ENCODE peak calls at places on chromosomes 11 and 22, in nine cellular contexts. One of them, this sample, is unnamed.

GRCh38 chr11:65503923-65504670 is 5.3 kb downstream of the MALAT1 start:
- DNase-seq in T-helper 9 cell: no peak
- DNase-seq in stimulated activated CD8-positive, alpha-beta memory T cell treated with anti-CD3 and anti-CD28 coated beads, Interleukin-7, amount 100 ng/mL, for 1 hour: no peak
- DNase-seq in aorta: no peak
- DNase-seq in GM20000: no peak
- DNase-seq in body of pancreas: no peak
- DNase-seq in neural crest cell: no peak
- DNase-seq in midbrain: no peak
- DNase-seq in stimulated activated CD4-positive, alpha-beta T cell treated with anti-CD3 and anti-CD28 coated beads, Interleukin-1b, Interleukin-23, amount 100 ng/mL, for 4 hours: no peak
- DNase-seq in this sample: peak

GRCh38 chr11:72739240-72740059 is 12.8 kb downstream of the ARAP1 start:
- DNase-seq in T-helper 9 cell: no peak
- DNase-seq in stimulated activated CD8-positive, alpha-beta memory T cell treated with anti-CD3 and anti-CD28 coated beads, Interleukin-7, amount 100 ng/mL, for 1 hour: no peak
- DNase-seq in aorta: no peak
- DNase-seq in GM20000: no peak
- DNase-seq in body of pancreas: no peak
- DNase-seq in neural crest cell: no peak
- DNase-seq in midbrain: no peak
- DNase-seq in stimulated activated CD4-positive, alpha-beta T cell treated with anti-CD3 and anti-CD28 coated beads, Interleukin-1b, Interleukin-23, amount 100 ng/mL, for 4 hours: no peak
- DNase-seq in this sample: no peak

GRCh38 chr22:42820075-42820763 is 36.9 kb downstream of the ARFGAP3 start:
- DNase-seq in T-helper 9 cell: no peak
- DNase-seq in stimulated activated CD8-positive, alpha-beta memory T cell treated with anti-CD3 and anti-CD28 coated beads, Interleukin-7, amount 100 ng/mL, for 1 hour: no peak
- DNase-seq in aorta: no peak
- DNase-seq in GM20000: no peak
- DNase-seq in body of pancreas: no peak
- DNase-seq in neural crest cell: no peak
- DNase-seq in midbrain: no peak
- DNase-seq in stimulated activated CD4-positive, alpha-beta T cell treated with anti-CD3 and anti-CD28 coated beads, Interleukin-1b, Interleukin-23, amount 100 ng/mL, for 4 hours: no peak
- DNase-seq in this sample: no peak

GRCh38 chr11:7673724-7674434 is 579 bp upstream of the CYB5R2 start:
- DNase-seq in T-helper 9 cell: no peak
- DNase-seq in stimulated activated CD8-positive, alpha-beta memory T cell treated with anti-CD3 and anti-CD28 coated beads, Interleukin-7, amount 100 ng/mL, for 1 hour: no peak
- DNase-seq in aorta: peak
- DNase-seq in GM20000: peak
- DNase-seq in body of pancreas: peak
- DNase-seq in neural crest cell: peak
- DNase-seq in midbrain: no peak
- DNase-seq in stimulated activated CD4-positive, alpha-beta T cell treated with anti-CD3 and anti-CD28 coated beads, Interleukin-1b, Interleukin-23, amount 100 ng/mL, for 4 hours: no peak
- DNase-seq in this sample: peak

GRCh38 chr11:104690243-104690642 is 208.0 kb downstream of the CASP12 start:
- DNase-seq in T-helper 9 cell: no peak
- DNase-seq in stimulated activated CD8-positive, alpha-beta memory T cell treated with anti-CD3 and anti-CD28 coated beads, Interleukin-7, amount 100 ng/mL, for 1 hour: no peak
- DNase-seq in aorta: no peak
- DNase-seq in GM20000: no peak
- DNase-seq in body of pancreas: no peak
- DNase-seq in neural crest cell: no peak
- DNase-seq in midbrain: no peak
- DNase-seq in stimulated activated CD4-positive, alpha-beta T cell treated with anti-CD3 and anti-CD28 coated beads, Interleukin-1b, Interleukin-23, amount 100 ng/mL, for 4 hours: no peak
- DNase-seq in this sample: no peak

GRCh38 chr22:26952654-26953379 is 295.4 kb downstream of the MIAT start:
- DNase-seq in T-helper 9 cell: no peak
- DNase-seq in stimulated activated CD8-positive, alpha-beta memory T cell treated with anti-CD3 and anti-CD28 coated beads, Interleukin-7, amount 100 ng/mL, for 1 hour: no peak
- DNase-seq in aorta: no peak
- DNase-seq in GM20000: no peak
- DNase-seq in body of pancreas: no peak
- DNase-seq in neural crest cell: no peak
- DNase-seq in midbrain: no peak
- DNase-seq in stimulated activated CD4-positive, alpha-beta T cell treated with anti-CD3 and anti-CD28 coated beads, Interleukin-1b, Interleukin-23, amount 100 ng/mL, for 4 hours: no peak
- DNase-seq in this sample: peak

GRCh38 chr22:19540394-19540793 is 16.2 kb upstream of the CLDN5 start:
- DNase-seq in T-helper 9 cell: no peak
- DNase-seq in stimulated activated CD8-positive, alpha-beta memory T cell treated with anti-CD3 and anti-CD28 coated beads, Interleukin-7, amount 100 ng/mL, for 1 hour: no peak
- DNase-seq in aorta: no peak
- DNase-seq in GM20000: no peak
- DNase-seq in body of pancreas: no peak
- DNase-seq in neural crest cell: no peak
- DNase-seq in midbrain: no peak
- DNase-seq in stimulated activated CD4-positive, alpha-beta T cell treated with anti-CD3 and anti-CD28 coated beads, Interleukin-1b, Interleukin-23, amount 100 ng/mL, for 4 hours: no peak
- DNase-seq in this sample: no peak

GRCh38 chr11:115981814-115982471 is 477.7 kb upstream of the CADM1 start:
- DNase-seq in T-helper 9 cell: no peak
- DNase-seq in stimulated activated CD8-positive, alpha-beta memory T cell treated with anti-CD3 and anti-CD28 coated beads, Interleukin-7, amount 100 ng/mL, for 1 hour: no peak
- DNase-seq in aorta: no peak
- DNase-seq in GM20000: no peak
- DNase-seq in body of pancreas: no peak
- DNase-seq in neural crest cell: no peak
- DNase-seq in midbrain: no peak
- DNase-seq in stimulated activated CD4-positive, alpha-beta T cell treated with anti-CD3 and anti-CD28 coated beads, Interleukin-1b, Interleukin-23, amount 100 ng/mL, for 4 hours: no peak
- DNase-seq in this sample: no peak

GRCh38 chr11:131662310-131662709 is 291.9 kb downstream of the NTM start:
- DNase-seq in T-helper 9 cell: no peak
- DNase-seq in stimulated activated CD8-positive, alpha-beta memory T cell treated with anti-CD3 and anti-CD28 coated beads, Interleukin-7, amount 100 ng/mL, for 1 hour: no peak
- DNase-seq in aorta: no peak
- DNase-seq in GM20000: no peak
- DNase-seq in body of pancreas: no peak
- DNase-seq in neural crest cell: no peak
- DNase-seq in midbrain: no peak
- DNase-seq in stimulated activated CD4-positive, alpha-beta T cell treated with anti-CD3 and anti-CD28 coated beads, Interleukin-1b, Interleukin-23, amount 100 ng/mL, for 4 hours: no peak
- DNase-seq in this sample: peak

GRCh38 chr22:37329239-37330140 is 47.2 kb downstream of the CYTH4 start:
- DNase-seq in T-helper 9 cell: no peak
- DNase-seq in stimulated activated CD8-positive, alpha-beta memory T cell treated with anti-CD3 and anti-CD28 coated beads, Interleukin-7, amount 100 ng/mL, for 1 hour: no peak
- DNase-seq in aorta: no peak
- DNase-seq in GM20000: no peak
- DNase-seq in body of pancreas: no peak
- DNase-seq in neural crest cell: no peak
- DNase-seq in midbrain: no peak
- DNase-seq in stimulated activated CD4-positive, alpha-beta T cell treated with anti-CD3 and anti-CD28 coated beads, Interleukin-1b, Interleukin-23, amount 100 ng/mL, for 4 hours: no peak
- DNase-seq in this sample: no peak

GRCh38 chr11:123144707-123145106 is 50.3 kb downstream of the CLMP start:
- DNase-seq in T-helper 9 cell: no peak
- DNase-seq in stimulated activated CD8-positive, alpha-beta memory T cell treated with anti-CD3 and anti-CD28 coated beads, Interleukin-7, amount 100 ng/mL, for 1 hour: no peak
- DNase-seq in aorta: no peak
- DNase-seq in GM20000: no peak
- DNase-seq in body of pancreas: no peak
- DNase-seq in neural crest cell: no peak
- DNase-seq in midbrain: no peak
- DNase-seq in stimulated activated CD4-positive, alpha-beta T cell treated with anti-CD3 and anti-CD28 coated beads, Interleukin-1b, Interleukin-23, amount 100 ng/mL, for 4 hours: no peak
- DNase-seq in this sample: no peak

GRCh38 chr22:25843660-25844275 is 101.8 kb downstream of the MYO18B start:
- DNase-seq in T-helper 9 cell: no peak
- DNase-seq in stimulated activated CD8-positive, alpha-beta memory T cell treated with anti-CD3 and anti-CD28 coated beads, Interleukin-7, amount 100 ng/mL, for 1 hour: no peak
- DNase-seq in aorta: no peak
- DNase-seq in GM20000: no peak
- DNase-seq in body of pancreas: no peak
- DNase-seq in neural crest cell: no peak
- DNase-seq in midbrain: no peak
- DNase-seq in stimulated activated CD4-positive, alpha-beta T cell treated with anti-CD3 and anti-CD28 coated beads, Interleukin-1b, Interleukin-23, amount 100 ng/mL, for 4 hours: no peak
- DNase-seq in this sample: no peak

GRCh38 chr11:45616802-45617549 is 48.4 kb downstream of the CHST1 start:
- DNase-seq in T-helper 9 cell: no peak
- DNase-seq in stimulated activated CD8-positive, alpha-beta memory T cell treated with anti-CD3 and anti-CD28 coated beads, Interleukin-7, amount 100 ng/mL, for 1 hour: no peak
- DNase-seq in aorta: no peak
- DNase-seq in GM20000: no peak
- DNase-seq in body of pancreas: no peak
- DNase-seq in neural crest cell: no peak
- DNase-seq in midbrain: no peak
- DNase-seq in stimulated activated CD4-positive, alpha-beta T cell treated with anti-CD3 and anti-CD28 coated beads, Interleukin-1b, Interleukin-23, amount 100 ng/mL, for 4 hours: no peak
- DNase-seq in this sample: no peak

GRCh38 chr11:35141538-35141937 is 2.6 kb downstream of the CD44 start:
- DNase-seq in T-helper 9 cell: no peak
- DNase-seq in stimulated activated CD8-positive, alpha-beta memory T cell treated with anti-CD3 and anti-CD28 coated beads, Interleukin-7, amount 100 ng/mL, for 1 hour: no peak
- DNase-seq in aorta: peak
- DNase-seq in GM20000: no peak
- DNase-seq in body of pancreas: peak
- DNase-seq in neural crest cell: no peak
- DNase-seq in midbrain: peak
- DNase-seq in stimulated activated CD4-positive, alpha-beta T cell treated with anti-CD3 and anti-CD28 coated beads, Interleukin-1b, Interleukin-23, amount 100 ng/mL, for 4 hours: no peak
- DNase-seq in this sample: no peak

GRCh38 chr11:34706709-34707461 is 86.0 kb downstream of the EHF start:
- DNase-seq in T-helper 9 cell: no peak
- DNase-seq in stimulated activated CD8-positive, alpha-beta memory T cell treated with anti-CD3 and anti-CD28 coated beads, Interleukin-7, amount 100 ng/mL, for 1 hour: no peak
- DNase-seq in aorta: no peak
- DNase-seq in GM20000: no peak
- DNase-seq in body of pancreas: no peak
- DNase-seq in neural crest cell: no peak
- DNase-seq in midbrain: no peak
- DNase-seq in stimulated activated CD4-positive, alpha-beta T cell treated with anti-CD3 and anti-CD28 coated beads, Interleukin-1b, Interleukin-23, amount 100 ng/mL, for 4 hours: no peak
- DNase-seq in this sample: peak

GRCh38 chr11:4994551-4994950 is at the start of gene OR51L1:
- DNase-seq in T-helper 9 cell: no peak
- DNase-seq in stimulated activated CD8-positive, alpha-beta memory T cell treated with anti-CD3 and anti-CD28 coated beads, Interleukin-7, amount 100 ng/mL, for 1 hour: no peak
- DNase-seq in aorta: no peak
- DNase-seq in GM20000: no peak
- DNase-seq in body of pancreas: no peak
- DNase-seq in neural crest cell: no peak
- DNase-seq in midbrain: no peak
- DNase-seq in stimulated activated CD4-positive, alpha-beta T cell treated with anti-CD3 and anti-CD28 coated beads, Interleukin-1b, Interleukin-23, amount 100 ng/mL, for 4 hours: no peak
- DNase-seq in this sample: no peak

GRCh38 chr22:27602390-27602789 is 199.2 kb downstream of the MN1 start:
- DNase-seq in T-helper 9 cell: no peak
- DNase-seq in stimulated activated CD8-positive, alpha-beta memory T cell treated with anti-CD3 and anti-CD28 coated beads, Interleukin-7, amount 100 ng/mL, for 1 hour: no peak
- DNase-seq in aorta: no peak
- DNase-seq in GM20000: no peak
- DNase-seq in body of pancreas: no peak
- DNase-seq in neural crest cell: no peak
- DNase-seq in midbrain: no peak
- DNase-seq in stimulated activated CD4-positive, alpha-beta T cell treated with anti-CD3 and anti-CD28 coated beads, Interleukin-1b, Interleukin-23, amount 100 ng/mL, for 4 hours: no peak
- DNase-seq in this sample: peak

GRCh38 chr11:72623052-72623451 is 51.2 kb downstream of the PDE2A start:
- DNase-seq in T-helper 9 cell: no peak
- DNase-seq in stimulated activated CD8-positive, alpha-beta memory T cell treated with anti-CD3 and anti-CD28 coated beads, Interleukin-7, amount 100 ng/mL, for 1 hour: no peak
- DNase-seq in aorta: no peak
- DNase-seq in GM20000: no peak
- DNase-seq in body of pancreas: no peak
- DNase-seq in neural crest cell: no peak
- DNase-seq in midbrain: no peak
- DNase-seq in stimulated activated CD4-positive, alpha-beta T cell treated with anti-CD3 and anti-CD28 coated beads, Interleukin-1b, Interleukin-23, amount 100 ng/mL, for 4 hours: no peak
- DNase-seq in this sample: no peak

GRCh38 chr11:33721291-33721840 is 14.9 kb downstream of the CD59 start:
- DNase-seq in T-helper 9 cell: no peak
- DNase-seq in stimulated activated CD8-positive, alpha-beta memory T cell treated with anti-CD3 and anti-CD28 coated beads, Interleukin-7, amount 100 ng/mL, for 1 hour: no peak
- DNase-seq in aorta: no peak
- DNase-seq in GM20000: no peak
- DNase-seq in body of pancreas: no peak
- DNase-seq in neural crest cell: no peak
- DNase-seq in midbrain: no peak
- DNase-seq in stimulated activated CD4-positive, alpha-beta T cell treated with anti-CD3 and anti-CD28 coated beads, Interleukin-1b, Interleukin-23, amount 100 ng/mL, for 4 hours: no peak
- DNase-seq in this sample: no peak

GRCh38 chr22:31272522-31273446 is 19.5 kb downstream of the PIK3IP1 start:
- DNase-seq in T-helper 9 cell: no peak
- DNase-seq in stimulated activated CD8-positive, alpha-beta memory T cell treated with anti-CD3 and anti-CD28 coated beads, Interleukin-7, amount 100 ng/mL, for 1 hour: no peak
- DNase-seq in aorta: peak
- DNase-seq in GM20000: peak
- DNase-seq in body of pancreas: peak
- DNase-seq in neural crest cell: peak
- DNase-seq in midbrain: peak
- DNase-seq in stimulated activated CD4-positive, alpha-beta T cell treated with anti-CD3 and anti-CD28 coated beads, Interleukin-1b, Interleukin-23, amount 100 ng/mL, for 4 hours: peak
- DNase-seq in this sample: peak

GRCh38 chr11:88886796-88887195 is 179.0 kb downstream of the GRM5 start:
- DNase-seq in T-helper 9 cell: peak
- DNase-seq in stimulated activated CD8-positive, alpha-beta memory T cell treated with anti-CD3 and anti-CD28 coated beads, Interleukin-7, amount 100 ng/mL, for 1 hour: no peak
- DNase-seq in aorta: no peak
- DNase-seq in GM20000: peak
- DNase-seq in body of pancreas: no peak
- DNase-seq in neural crest cell: peak
- DNase-seq in midbrain: no peak
- DNase-seq in stimulated activated CD4-positive, alpha-beta T cell treated with anti-CD3 and anti-CD28 coated beads, Interleukin-1b, Interleukin-23, amount 100 ng/mL, for 4 hours: peak
- DNase-seq in this sample: peak

GRCh38 chr11:83070044-83070877 is 1.4 kb downstream of the RAB30 start:
- DNase-seq in T-helper 9 cell: no peak
- DNase-seq in stimulated activated CD8-positive, alpha-beta memory T cell treated with anti-CD3 and anti-CD28 coated beads, Interleukin-7, amount 100 ng/mL, for 1 hour: no peak
- DNase-seq in aorta: no peak
- DNase-seq in GM20000: no peak
- DNase-seq in body of pancreas: no peak
- DNase-seq in neural crest cell: no peak
- DNase-seq in midbrain: peak
- DNase-seq in stimulated activated CD4-positive, alpha-beta T cell treated with anti-CD3 and anti-CD28 coated beads, Interleukin-1b, Interleukin-23, amount 100 ng/mL, for 4 hours: no peak
- DNase-seq in this sample: peak

GRCh38 chr22:21568207-21569075 is 927 bp downstream of the UBE2L3 start:
- DNase-seq in T-helper 9 cell: peak
- DNase-seq in stimulated activated CD8-positive, alpha-beta memory T cell treated with anti-CD3 and anti-CD28 coated beads, Interleukin-7, amount 100 ng/mL, for 1 hour: no peak
- DNase-seq in aorta: peak
- DNase-seq in GM20000: peak
- DNase-seq in body of pancreas: peak
- DNase-seq in neural crest cell: peak
- DNase-seq in midbrain: no peak
- DNase-seq in stimulated activated CD4-positive, alpha-beta T cell treated with anti-CD3 and anti-CD28 coated beads, Interleukin-1b, Interleukin-23, amount 100 ng/mL, for 4 hours: no peak
- DNase-seq in this sample: peak

GRCh38 chr11:115632061-115632460 is 127.8 kb upstream of the CADM1 start:
- DNase-seq in T-helper 9 cell: no peak
- DNase-seq in stimulated activated CD8-positive, alpha-beta memory T cell treated with anti-CD3 and anti-CD28 coated beads, Interleukin-7, amount 100 ng/mL, for 1 hour: no peak
- DNase-seq in aorta: no peak
- DNase-seq in GM20000: no peak
- DNase-seq in body of pancreas: no peak
- DNase-seq in neural crest cell: no peak
- DNase-seq in midbrain: no peak
- DNase-seq in stimulated activated CD4-positive, alpha-beta T cell treated with anti-CD3 and anti-CD28 coated beads, Interleukin-1b, Interleukin-23, amount 100 ng/mL, for 4 hours: no peak
- DNase-seq in this sample: no peak

GRCh38 chr11:117200813-117201515 is 1.8 kb downstream of the TAGLN start:
- DNase-seq in T-helper 9 cell: no peak
- DNase-seq in stimulated activated CD8-positive, alpha-beta memory T cell treated with anti-CD3 and anti-CD28 coated beads, Interleukin-7, amount 100 ng/mL, for 1 hour: no peak
- DNase-seq in aorta: no peak
- DNase-seq in GM20000: no peak
- DNase-seq in body of pancreas: no peak
- DNase-seq in neural crest cell: no peak
- DNase-seq in midbrain: no peak
- DNase-seq in stimulated activated CD4-positive, alpha-beta T cell treated with anti-CD3 and anti-CD28 coated beads, Interleukin-1b, Interleukin-23, amount 100 ng/mL, for 4 hours: no peak
- DNase-seq in this sample: peak

GRCh38 chr11:33296695-33297094 is 39.5 kb downstream of the HIPK3 start:
- DNase-seq in T-helper 9 cell: no peak
- DNase-seq in stimulated activated CD8-positive, alpha-beta memory T cell treated with anti-CD3 and anti-CD28 coated beads, Interleukin-7, amount 100 ng/mL, for 1 hour: no peak
- DNase-seq in aorta: no peak
- DNase-seq in GM20000: no peak
- DNase-seq in body of pancreas: no peak
- DNase-seq in neural crest cell: no peak
- DNase-seq in midbrain: no peak
- DNase-seq in stimulated activated CD4-positive, alpha-beta T cell treated with anti-CD3 and anti-CD28 coated beads, Interleukin-1b, Interleukin-23, amount 100 ng/mL, for 4 hours: no peak
- DNase-seq in this sample: no peak

GRCh38 chr11:132217856-132218255 is 847.4 kb downstream of the NTM start:
- DNase-seq in T-helper 9 cell: no peak
- DNase-seq in stimulated activated CD8-positive, alpha-beta memory T cell treated with anti-CD3 and anti-CD28 coated beads, Interleukin-7, amount 100 ng/mL, for 1 hour: no peak
- DNase-seq in aorta: no peak
- DNase-seq in GM20000: no peak
- DNase-seq in body of pancreas: no peak
- DNase-seq in neural crest cell: no peak
- DNase-seq in midbrain: no peak
- DNase-seq in stimulated activated CD4-positive, alpha-beta T cell treated with anti-CD3 and anti-CD28 coated beads, Interleukin-1b, Interleukin-23, amount 100 ng/mL, for 4 hours: no peak
- DNase-seq in this sample: no peak

GRCh38 chr11:62048101-62048500 is 75.7 kb upstream of the INCENP start:
- DNase-seq in T-helper 9 cell: no peak
- DNase-seq in stimulated activated CD8-positive, alpha-beta memory T cell treated with anti-CD3 and anti-CD28 coated beads, Interleukin-7, amount 100 ng/mL, for 1 hour: no peak
- DNase-seq in aorta: no peak
- DNase-seq in GM20000: no peak
- DNase-seq in body of pancreas: no peak
- DNase-seq in neural crest cell: no peak
- DNase-seq in midbrain: no peak
- DNase-seq in stimulated activated CD4-positive, alpha-beta T cell treated with anti-CD3 and anti-CD28 coated beads, Interleukin-1b, Interleukin-23, amount 100 ng/mL, for 4 hours: no peak
- DNase-seq in this sample: no peak

GRCh38 chr11:11057472-11057854 is 199.6 kb upstream of the ZBED5 start:
- DNase-seq in T-helper 9 cell: no peak
- DNase-seq in stimulated activated CD8-positive, alpha-beta memory T cell treated with anti-CD3 and anti-CD28 coated beads, Interleukin-7, amount 100 ng/mL, for 1 hour: no peak
- DNase-seq in aorta: no peak
- DNase-seq in GM20000: no peak
- DNase-seq in body of pancreas: no peak
- DNase-seq in neural crest cell: no peak
- DNase-seq in midbrain: no peak
- DNase-seq in stimulated activated CD4-positive, alpha-beta T cell treated with anti-CD3 and anti-CD28 coated beads, Interleukin-1b, Interleukin-23, amount 100 ng/mL, for 4 hours: no peak
- DNase-seq in this sample: no peak

GRCh38 chr22:45717787-45718186 is 46.2 kb downstream of the ATXN10 start:
- DNase-seq in T-helper 9 cell: no peak
- DNase-seq in stimulated activated CD8-positive, alpha-beta memory T cell treated with anti-CD3 and anti-CD28 coated beads, Interleukin-7, amount 100 ng/mL, for 1 hour: no peak
- DNase-seq in aorta: no peak
- DNase-seq in GM20000: no peak
- DNase-seq in body of pancreas: no peak
- DNase-seq in neural crest cell: no peak
- DNase-seq in midbrain: no peak
- DNase-seq in stimulated activated CD4-positive, alpha-beta T cell treated with anti-CD3 and anti-CD28 coated beads, Interleukin-1b, Interleukin-23, amount 100 ng/mL, for 4 hours: no peak
- DNase-seq in this sample: no peak

This sample was measured in endodermal cell.